ENCODE peak calls at places on chromosomes 5 and 9, in ten cellular contexts. N is SK-N-SH; U is naive thymus-derived CD4-positive, alpha-beta T cell; B is neuronal stem cell; D is IMR-90; O is colonic mucosa; P is heart right ventricle; T is adipocyte; J is CD8-positive, alpha-beta memory T cell; I is PC-3. M is an unnamed sample.

GRCh38 chr9:136875155-136875554 is 9.0 kb upstream of the EDF1 start:
- DNase-seq in J (no peak), N (no peak), B (no peak), O (no peak), P (no peak), U (no peak), D (no peak), T (no peak), I (no peak), M (no peak)

GRCh38 chr9:75065513-75065912 is 22.4 kb downstream of the NMRK1 start:
- DNase-seq in B (no peak), U (no peak), N (no peak), I (no peak), D (no peak), T (no peak), O (no peak), J (no peak), P (no peak), M (no peak)

GRCh38 chr5:41154491-41154890 is 58.8 kb downstream of the C6 start:
- DNase-seq in O (no peak), B (no peak), T (no peak), U (no peak), J (no peak), D (no peak), I (no peak), N (no peak), P (no peak), M (peak)

GRCh38 chr5:137492321-137492720 is 6.8 kb downstream of the SPOCK1 start:
- DNase-seq in I (peak), J (no peak), T (peak), B (no peak), O (no peak), P (no peak), N (no peak), D (peak), U (no peak), M (peak)

GRCh38 chr5:69129413-69129812 is 35.6 kb downstream of the SLC30A5 start:
- DNase-seq in T (peak), D (peak), P (no peak), U (no peak), O (no peak), I (peak), B (no peak), J (no peak), N (no peak), M (peak)

GRCh38 chr5:14676320-14676719 is 11.8 kb downstream of the OTULIN start:
- DNase-seq in P (no peak), J (no peak), U (no peak), T (no peak), O (no peak), D (peak), N (no peak), B (no peak), I (peak), M (peak)

GRCh38 chr5:88819332-88819999 is 63.5 kb downstream of the MEF2C start:
- DNase-seq in P (no peak), D (no peak), J (no peak), I (peak), T (no peak), U (no peak), O (no peak), B (no peak), N (no peak), M (no peak)

GRCh38 chr5:32964246-32964645 is 253.1 kb downstream of the NPR3 start:
- DNase-seq in U (no peak), N (no peak), I (no peak), T (no peak), B (no peak), P (no peak), O (no peak), J (no peak), D (peak), M (peak)

GRCh38 chr9:137070201-137070905 is at the start of gene SAPCD2:
- DNase-seq in N (peak), P (peak), J (peak), I (peak), D (peak), T (peak), O (peak), B (peak), U (peak), M (peak)

GRCh38 chr9:128504485-128505413 is at the start of gene GLE1:
- DNase-seq in O (peak), T (peak), U (peak), B (peak), D (peak), P (peak), N (peak), J (peak), I (peak), M (peak)

GRCh38 chr9:82805027-82805426 is 257.9 kb downstream of the RASEF start:
- DNase-seq in P (no peak), I (no peak), O (no peak), D (no peak), J (no peak), T (no peak), N (no peak), U (no peak), B (no peak), M (no peak)

GRCh38 chr9:123893831-123894460 is 36.0 kb downstream of the DENND1A start:
- DNase-seq in T (peak), O (no peak), U (no peak), B (no peak), N (no peak), D (peak), I (peak), P (no peak), J (no peak), M (peak)

GRCh38 chr5:51472472-51472871 is 89.2 kb downstream of the ISL1 start:
- DNase-seq in N (no peak), D (no peak), T (no peak), U (no peak), J (no peak), P (no peak), B (no peak), I (no peak), O (no peak), M (no peak)

GRCh38 chr5:173012882-173013281 is 29.3 kb downstream of the ATP6V0E1 start:
- DNase-seq in D (no peak), B (no peak), I (no peak), T (no peak), O (no peak), J (no peak), P (no peak), U (no peak), N (no peak), M (peak)

GRCh38 chr5:37668524-37669047 is 171.3 kb downstream of the GDNF start:
- DNase-seq in J (no peak), U (no peak), T (peak), O (peak), B (no peak), I (peak), N (no peak), D (peak), P (peak), M (peak)

GRCh38 chr5:54717459-54717858 is 199.9 kb downstream of the SNX18 start:
- DNase-seq in N (no peak), O (no peak), U (no peak), I (no peak), P (no peak), T (no peak), J (no peak), B (no peak), D (no peak), M (no peak)

GRCh38 chr5:115414406-115415142 is 118.1 kb upstream of the CCDC112 start:
- DNase-seq in T (peak), N (no peak), P (no peak), U (no peak), D (peak), I (no peak), J (no peak), O (no peak), B (no peak), M (peak)

GRCh38 chr5:32362527-32362926 is 49.8 kb upstream of the MTMR12 start:
- DNase-seq in J (no peak), B (no peak), P (no peak), D (no peak), U (no peak), N (no peak), O (no peak), T (no peak), I (no peak), M (no peak)

GRCh38 chr9:69546265-69546664 is 125.9 kb downstream of the APBA1 start:
- DNase-seq in P (no peak), I (no peak), J (no peak), U (no peak), O (peak), B (no peak), D (peak), N (peak), T (no peak), M (no peak)

GRCh38 chr5:139710370-139711066 is 62.4 kb downstream of the CXXC5 start:
- DNase-seq in B (peak), N (peak), P (peak), O (peak), I (no peak), T (peak), U (peak), J (peak), D (peak), M (peak)

GRCh38 chr5:64853777-64854176 is 85.0 kb downstream of the CWC27 start:
- DNase-seq in B (no peak), P (no peak), D (no peak), T (no peak), N (no peak), O (no peak), I (no peak), U (no peak), J (no peak), M (no peak)

GRCh38 chr5:72477644-72478043 is 29.6 kb downstream of the ZNF366 start:
- DNase-seq in I (peak), D (peak), U (no peak), N (no peak), O (no peak), P (no peak), J (no peak), B (no peak), T (no peak), M (no peak)

GRCh38 chr9:12859704-12860251 is 85.0 kb downstream of the LURAP1L start:
- DNase-seq in B (no peak), P (no peak), D (peak), N (no peak), I (peak), U (no peak), J (no peak), T (peak), O (peak), M (peak)

GRCh38 chr9:125515281-125515680 is 191.7 kb downstream of the MAPKAP1 start:
- DNase-seq in J (no peak), I (no peak), T (no peak), N (no peak), P (no peak), O (no peak), U (no peak), D (no peak), B (no peak), M (no peak)

GRCh38 chr9:125514468-125514867 is 192.5 kb downstream of the MAPKAP1 start:
- DNase-seq in D (no peak), P (no peak), B (no peak), J (no peak), O (no peak), I (no peak), T (no peak), N (no peak), U (no peak), M (no peak)

GRCh38 chr9:125516381-125516960 is 190.5 kb downstream of the MAPKAP1 start:
- DNase-seq in D (no peak), O (no peak), P (no peak), B (no peak), J (no peak), U (no peak), I (no peak), T (peak), N (no peak), M (no peak)

GRCh38 chr9:125511780-125512179 is 195.2 kb downstream of the MAPKAP1 start:
- DNase-seq in B (no peak), N (no peak), J (no peak), P (no peak), I (peak), D (no peak), O (no peak), T (no peak), U (no peak), M (no peak)

GRCh38 chr9:125513634-125514413 is 193.2 kb downstream of the MAPKAP1 start:
- DNase-seq in O (peak), N (no peak), P (peak), U (no peak), J (no peak), I (peak), B (no peak), T (peak), D (peak), M (peak)
- H3K4me3 ChIP-seq in O (peak), N (peak), P (no peak), U (no peak), J (no peak), I (peak), B (no peak), T (no peak), D (peak), M (peak)

GRCh38 chr5:91851670-91852069 is 468.6 kb upstream of the ARRDC3 start:
- DNase-seq in N (peak), J (no peak), B (no peak), T (no peak), U (no peak), I (no peak), P (no peak), O (no peak), D (no peak), M (no peak)
- H3K4me3 ChIP-seq in N (no peak), J (no peak), B (no peak), T (no peak), U (no peak), I (no peak), P (no peak), O (no peak), D (no peak), M (no peak)

GRCh38 chr9:111098661-111099060 is 60.4 kb upstream of the LPAR1 start:
- DNase-seq in P (no peak), J (no peak), D (no peak), I (no peak), O (no peak), N (no peak), T (no peak), U (no peak), B (no peak), M (no peak)

GRCh38 chr9:111098093-111098492 is 59.8 kb upstream of the LPAR1 start:
- DNase-seq in J (no peak), P (no peak), U (no peak), D (no peak), T (no peak), I (no peak), B (no peak), O (no peak), N (peak), M (no peak)

GRCh38 chr9:111102793-111103474 is 64.7 kb upstream of the LPAR1 start:
- DNase-seq in U (no peak), J (no peak), D (peak), B (no peak), I (no peak), O (no peak), N (no peak), P (no peak), T (peak), M (peak)

GRCh38 chr9:111096051-111096450 is 57.8 kb upstream of the LPAR1 start:
- DNase-seq in P (no peak), D (no peak), I (no peak), J (no peak), B (no peak), T (no peak), N (no peak), O (no peak), U (no peak), M (no peak)

GRCh38 chr9:111099199-111100005 is 61.1 kb upstream of the LPAR1 start:
- DNase-seq in T (no peak), I (no peak), P (no peak), D (no peak), J (no peak), N (peak), O (no peak), B (peak), U (no peak), M (no peak)
- H3K4me3 ChIP-seq in T (no peak), I (no peak), P (no peak), D (no peak), J (no peak), N (no peak), O (no peak), B (no peak), U (no peak), M (no peak)

GRCh38 chr9:35728041-35728971 is 3.7 kb downstream of the TLN1 start:
- DNase-seq in N (no peak), J (peak), U (peak), P (peak), O (peak), I (peak), B (peak), D (peak), T (peak), M (peak)
- H3K4me3 ChIP-seq in N (peak), J (peak), U (peak), P (peak), O (peak), I (peak), B (peak), D (peak), T (peak), M (peak)

GRCh38 chr9:88993871-88994819 is 2.9 kb downstream of the S1PR3 start:
- DNase-seq in P (no peak), B (no peak), T (no peak), U (no peak), J (no peak), N (no peak), I (no peak), O (no peak), D (no peak), M (peak)
- H3K4me3 ChIP-seq in P (peak), B (peak), T (peak), U (no peak), J (no peak), N (no peak), I (no peak), O (no peak), D (peak), M (peak)

GRCh38 chr5:73624888-73625287 is 1.1 kb upstream of the ARHGEF28 start:
- DNase-seq in T (no peak), J (no peak), I (no peak), B (no peak), P (no peak), O (no peak), N (no peak), U (no peak), D (no peak), M (no peak)
- H3K4me3 ChIP-seq in T (no peak), J (no peak), I (no peak), B (no peak), P (no peak), O (no peak), N (no peak), U (no peak), D (no peak), M (no peak)